ENCODE peak calls at places on chromosome 1, in eight cellular contexts. V, R, P, M, O, Y, L and G are unnamed samples.

GRCh38 chr1:1058921-1059493 is 15.1 kb downstream of the RNF223 start:
- DNase-seq in P (no peak), O (no peak), L (no peak), V (no peak), Y (no peak), M (no peak), R (no peak), G (no peak)

GRCh38 chr1:236507022-236507700 is 16.6 kb upstream of the LGALS8 start:
- DNase-seq in M (peak; percentile 40), V (no peak), Y (no peak), P (no peak), L (peak; percentile 46), R (no peak), O (no peak), G (no peak)

GRCh38 chr1:143699731-143700130 is 272.1 kb downstream of the FAM72C start:
- DNase-seq in R (no peak), V (no peak), Y (peak; percentile 54), L (no peak), O (no peak), P (no peak), M (no peak), G (no peak)

GRCh38 chr1:179938752-179939151 is 15.9 kb upstream of the CEP350 start:
- DNase-seq in V (no peak), R (no peak), M (no peak), Y (no peak), O (no peak), P (no peak), L (no peak), G (no peak)

GRCh38 chr1:76262591-76262990 is 188.0 kb downstream of the ST6GALNAC3 start:
- DNase-seq in P (no peak), R (no peak), V (no peak), L (no peak), O (no peak), Y (no peak), M (no peak), G (no peak)

GRCh38 chr1:146016891-146017290 is 4.6 kb downstream of the HJV start:
- DNase-seq in V (no peak), M (no peak), L (no peak), O (no peak), P (no peak), R (no peak), Y (no peak), G (no peak)

GRCh38 chr1:31460027-31460426 is 47.0 kb downstream of the SERINC2 start:
- DNase-seq in Y (no peak), L (peak; percentile 21), M (no peak), V (no peak), P (no peak), R (no peak), O (no peak), G (no peak)

GRCh38 chr1:212612251-212612961 is 3.8 kb downstream of the ATF3 start:
- DNase-seq in L (no peak), V (no peak), R (no peak), M (no peak), Y (no peak), O (no peak), P (no peak), G (no peak)

GRCh38 chr1:236795757-236796719 is 946 bp downstream of the MTR start:
- DNase-seq in O (no peak), R (peak; percentile 15), V (no peak), P (no peak), Y (no peak), M (peak; percentile 23), L (peak; percentile 23), G (no peak)

GRCh38 chr1:243623831-243624230 is 226.2 kb downstream of the AKT3 start:
- DNase-seq in M (no peak), O (no peak), P (no peak), R (no peak), V (no peak), L (no peak), Y (no peak), G (no peak)

GRCh38 chr1:9246841-9247785 is 12.5 kb downstream of the H6PD start:
- DNase-seq in V (no peak), O (no peak), Y (peak; percentile 56), M (no peak), P (no peak), R (no peak), L (no peak), G (no peak)

GRCh38 chr1:61141288-61142044 is 59.1 kb downstream of the NFIA start:
- DNase-seq in L (peak; percentile 27), P (no peak), O (no peak), M (no peak), R (no peak), V (no peak), Y (no peak), G (no peak)

GRCh38 chr1:232226197-232226681 is 403.7 kb downstream of the SIPA1L2 start:
- DNase-seq in M (no peak), P (no peak), L (no peak), V (no peak), R (no peak), Y (no peak), O (peak; percentile 74), G (no peak)

GRCh38 chr1:160169553-160170399 is 18.4 kb downstream of the ATP1A4 start:
- DNase-seq in Y (no peak), R (peak; percentile 71), L (no peak), M (no peak), P (no peak), V (no peak), O (no peak), G (no peak)

GRCh38 chr1:113538225-113538624 is 147.9 kb downstream of the MAGI3 start:
- DNase-seq in O (no peak), R (no peak), P (no peak), L (no peak), V (no peak), M (no peak), Y (no peak), G (no peak)

GRCh38 chr1:111992396-111992985 is 3.0 kb upstream of the KCND3 start:
- DNase-seq in V (no peak), M (no peak), O (no peak), Y (no peak), P (no peak), R (no peak), L (no peak), G (no peak)

GRCh38 chr1:111989531-111990025 is at the start of gene KCND3:
- DNase-seq in M (peak; percentile 81), V (no peak), O (no peak), P (peak; percentile 28), R (no peak), Y (peak; percentile 90), L (no peak), G (no peak)

GRCh38 chr1:111990026-111990877 is 784 bp upstream of the KCND3 start:
- DNase-seq in R (no peak), V (no peak), M (no peak), P (peak; percentile 28), L (no peak), Y (no peak), O (no peak), G (no peak)

GRCh38 chr1:111988743-111989453 is 570 bp downstream of the KCND3 start:
- DNase-seq in R (no peak), L (no peak), Y (no peak), V (no peak), O (no peak), P (peak; percentile 13), M (peak; percentile 54), G (no peak)

GRCh38 chr1:111990878-111991760 is 1.7 kb upstream of the KCND3 start:
- DNase-seq in Y (peak; percentile 88), O (no peak), L (peak; percentile 11), P (peak; percentile 72), M (peak; percentile 69), R (no peak), V (peak; percentile 84), G (peak; percentile 38)
- TF ChIP-seq CTCF in Y (peak; percentile 34), O (peak; percentile 56), L (peak; percentile 18), P (no peak), M (peak; percentile 31), R (no peak), V (no peak), G (no peak)

DNA sequence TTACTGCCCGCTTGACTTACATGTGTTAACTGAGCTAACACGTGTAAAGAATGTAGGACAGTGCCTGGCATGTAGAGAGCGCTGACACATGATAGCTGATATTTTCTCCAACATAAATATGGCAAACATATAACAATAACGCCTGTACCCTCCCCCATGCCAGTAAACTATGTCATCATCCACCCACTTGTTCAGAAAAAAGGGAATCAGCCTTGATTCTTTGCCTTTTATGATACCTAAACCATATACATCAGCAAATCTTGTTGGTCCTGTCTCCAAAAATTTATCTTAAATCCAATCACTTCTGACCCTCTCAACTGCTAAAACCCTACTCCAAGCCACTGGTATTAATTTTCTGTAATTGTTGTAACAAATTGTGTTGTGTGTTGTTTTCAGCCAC is 1.1 kb upstream of the ZNF692 start:
- DNase-seq in L (no peak), M (no peak), Y (no peak), V (no peak), R (no peak), O (no peak), P (no peak), G (no peak)
- H3K27ac ChIP-seq in L (no peak overlapping the region), M (no peak overlapping the region), Y (no peak overlapping the region), V (peak overlapping the region; percentile 96), R (no peak overlapping the region), O (peak overlapping the region; percentile 92), P (no peak overlapping the region), G (no peak overlapping the region)

DNA sequence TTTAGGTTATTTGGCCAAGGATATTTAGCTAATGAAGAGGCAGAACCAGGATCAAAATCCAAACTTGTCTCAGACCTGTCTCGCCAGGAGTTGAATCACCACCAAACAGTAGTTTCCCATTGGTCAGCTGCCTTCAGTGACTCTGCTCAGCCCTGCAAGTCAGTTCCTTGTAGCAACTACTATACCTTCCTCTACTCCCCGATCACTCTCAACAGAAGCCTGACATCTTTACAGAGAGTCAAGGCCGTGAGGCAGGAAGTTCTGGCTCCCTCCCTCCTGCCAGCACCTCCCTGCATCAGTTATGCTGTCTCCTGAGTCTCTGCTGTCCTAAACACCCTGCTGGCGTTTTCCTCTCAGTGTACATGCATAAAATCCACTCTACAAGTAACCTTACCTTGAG is 13.2 kb downstream of the PSMD4 start:
- DNase-seq in Y (no peak), L (no peak), R (no peak), M (no peak), O (no peak), P (no peak), V (no peak), G (no peak)
- TF ChIP-seq EP300 in Y (no peak), L (no peak), R (no peak), M (no peak), O (no peak), P (no peak), V (no peak), G (no peak)

DNA sequence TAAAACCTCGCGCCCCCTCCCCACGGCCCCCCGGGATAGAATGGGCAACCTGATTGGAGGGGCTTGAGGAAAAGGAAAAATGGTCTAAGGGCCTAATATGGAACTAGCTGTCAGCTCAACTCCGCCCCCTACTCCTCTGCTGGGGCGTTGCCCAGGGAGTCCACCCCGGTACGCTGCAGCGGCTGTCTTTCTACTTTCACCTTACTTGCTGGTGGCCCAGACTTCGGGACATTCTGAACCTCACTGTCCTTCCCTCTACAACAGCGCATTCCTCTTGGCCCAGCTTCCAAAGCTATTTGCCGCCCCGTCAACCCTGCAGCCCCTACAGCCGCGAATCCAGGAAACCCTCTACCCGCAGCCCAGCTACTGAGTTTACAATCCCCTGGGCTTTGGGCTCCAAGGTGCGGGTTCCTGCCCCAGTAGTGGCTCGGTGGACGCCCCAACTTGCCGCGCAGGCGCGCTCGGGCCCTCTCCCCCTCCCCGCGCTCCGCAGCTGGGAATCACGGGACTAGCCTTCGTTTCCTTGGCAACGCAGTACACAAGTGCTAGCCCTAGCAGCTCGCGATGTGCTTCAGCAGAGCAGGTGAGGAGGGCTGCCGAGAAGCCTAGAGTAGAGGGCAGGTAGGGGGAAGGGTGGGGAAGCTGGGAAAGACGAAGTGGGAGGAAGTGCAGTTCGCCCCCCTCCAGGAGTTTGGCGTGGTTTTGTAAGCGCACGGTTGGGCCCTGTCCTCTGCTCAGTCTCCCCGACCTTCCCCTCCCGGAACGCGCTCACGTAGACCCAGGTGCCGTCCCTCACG is 55.6 kb downstream of the CHIA start:
- DNase-seq in Y (peak; percentile 97), L (peak; percentile 84), P (peak; percentile 86), V (peak; percentile 93), R (peak; percentile 55), O (peak; percentile 94), M (peak; percentile 88), G (peak; percentile 85)
- TF ChIP-seq CTCF in Y (peak; percentile 14), L (peak; percentile 57), P (no peak), V (no peak), R (peak; percentile 25), O (no peak), M (no peak), G (no peak)